ENCODE peak calls at places on chromosomes 4 and X, in six cellular contexts. Z is amniotic stem cell; A is KBM-7; D is effector memory CD4-positive, alpha-beta T cell; F is EL; N is cardiac muscle cell. C is an unnamed sample.
A peak's percentile ranks its signal among the peaks of the same experiment; 100 is the strongest.

GRCh38 chr4:8168232-8168631 is 9.6 kb upstream of the ABLIM2 start:
- DNase-seq in Z (no peak), A (peak; percentile 11), D (no peak), F (no peak), N (no peak), C (no peak)

GRCh38 chr4:37464373-37464772 is 219.8 kb downstream of the NWD2 start:
- DNase-seq in Z (no peak), A (no peak), D (no peak), F (no peak), N (no peak), C (no peak)

GRCh38 chr4:27407616-27408015 is 547.0 kb downstream of the STIM2 start:
- DNase-seq in Z (no peak), A (no peak), D (no peak), F (peak; percentile 32), N (no peak), C (no peak)

GRCh38 chr4:143183513-143184216 is 1.1 kb upstream of the USP38 start:
- DNase-seq in Z (no peak), A (peak; percentile 48), D (no peak), F (no peak), N (no peak), C (peak; percentile 74)

GRCh38 chrX:44896566-44897186 is 23.7 kb downstream of the KDM6A start:
- DNase-seq in Z (no peak), A (no peak), D (no peak), F (no peak), N (no peak), C (no peak)

GRCh38 chr4:119124314-119124713 is 11.3 kb upstream of the MYOZ2 start:
- DNase-seq in Z (no peak), A (peak; percentile 85), D (no peak), F (peak; percentile 57), N (peak; percentile 75), C (peak; percentile 83)

GRCh38 chr4:98645527-98645926 is 12.9 kb downstream of the TSPAN5 start:
- DNase-seq in Z (no peak), A (no peak), D (no peak), F (no peak), N (no peak), C (no peak)

GRCh38 chr4:3369781-3370660 is 71.7 kb upstream of the HGFAC start:
- DNase-seq in Z (peak; percentile 88), A (peak; percentile 88), D (peak; percentile 15), F (peak; percentile 95), N (peak; percentile 87), C (peak; percentile 15)

GRCh38 chr4:94160774-94161173 is 46.9 kb upstream of the SMARCAD1 start:
- DNase-seq in Z (no peak), A (no peak), D (no peak), F (no peak), N (no peak), C (no peak)

GRCh38 chr4:6622744-6623143 is 17.7 kb upstream of the MRFAP1 start:
- DNase-seq in Z (no peak), A (no peak), D (no peak), F (no peak), N (no peak), C (no peak)

GRCh38 chrX:10221651-10222050 is 64.9 kb downstream of the CLCN4 start:
- DNase-seq in Z (no peak), A (no peak), D (no peak), F (no peak), N (no peak), C (no peak)

GRCh38 chr4:127575888-127576287 is 56.9 kb upstream of the INTU start:
- DNase-seq in Z (no peak), A (no peak), D (no peak), F (peak; percentile 7), N (no peak), C (no peak)

GRCh38 chrX:56733459-56734046 is 4.5 kb downstream of the NBDY start:
- DNase-seq in Z (peak; percentile 41), A (peak; percentile 68), D (no peak), F (peak; percentile 39), N (peak; percentile 51), C (peak; percentile 74)

GRCh38 chrX:134026732-134027311 is 41.4 kb upstream of the GPC3 start:
- DNase-seq in Z (no peak), A (peak; percentile 24), D (no peak), F (peak; percentile 4), N (peak; percentile 70), C (peak; percentile 15)

GRCh38 chr4:15333692-15334633 is 93.9 kb upstream of the C1QTNF7 start:
- DNase-seq in Z (no peak), A (no peak), D (no peak), F (peak; percentile 19), N (no peak), C (no peak)

GRCh38 chr4:834368-835147 is 8.6 kb upstream of the CPLX1 start:
- DNase-seq in Z (no peak), A (no peak), D (no peak), F (no peak), N (no peak), C (no peak)

GRCh38 chr4:151865327-151865726 is 104.5 kb upstream of the GATB start:
- DNase-seq in Z (no peak), A (peak; percentile 88), D (no peak), F (no peak), N (no peak), C (peak; percentile 80)

GRCh38 chr4:16119981-16120380 is 36.2 kb upstream of the PROM1 start:
- DNase-seq in Z (no peak), A (no peak), D (no peak), F (no peak), N (no peak), C (no peak)

GRCh38 chr4:88919056-88919455 is 137.9 kb downstream of the FAM13A start:
- DNase-seq in Z (no peak), A (no peak), D (no peak), F (no peak), N (no peak), C (no peak)

GRCh38 chr4:89268572-89269180 is 38.9 kb downstream of the GPRIN3 start:
- DNase-seq in Z (no peak), A (peak; percentile 14), D (no peak), F (no peak), N (no peak), C (peak; percentile 55)

GRCh38 chrX:47247206-47247998 is 14.6 kb downstream of the USP11 start:
- DNase-seq in Z (no peak), A (no peak), D (no peak), F (peak; percentile 66), N (no peak), C (no peak)

GRCh38 chr4:177032341-177032740 is 239.6 kb upstream of the VEGFC start:
- DNase-seq in Z (no peak), A (no peak), D (no peak), F (no peak), N (peak; percentile 33), C (no peak)

GRCh38 chrX:154486052-154486395 is 391 bp downstream of the UBL4A start:
- DNase-seq in Z (no peak), A (peak; percentile 37), D (peak; percentile 19), F (peak; percentile 22), N (no peak), C (peak; percentile 16)

GRCh38 chrX:16586371-16587112 is 63.4 kb upstream of the S100G start:
- DNase-seq in Z (no peak), A (no peak), D (no peak), F (no peak), N (no peak), C (peak; percentile 42)

GRCh38 chrX:44529315-44529714 is 13.3 kb downstream of the FUNDC1 start:
- DNase-seq in Z (no peak), A (no peak), D (no peak), F (no peak), N (no peak), C (no peak)

GRCh38 chrX:77668391-77669237 is 117.4 kb downstream of the ATRX start:
- DNase-seq in Z (no peak), A (peak; percentile 68), D (no peak), F (peak; percentile 41), N (peak; percentile 49), C (peak; percentile 40)

GRCh38 chr4:181566490-181566889 is 676.7 kb upstream of the TENM3 start:
- DNase-seq in Z (no peak), A (no peak), D (no peak), F (peak; percentile 8), N (peak; percentile 34), C (no peak)

GRCh38 chrX:154307207-154307606 is 11.6 kb downstream of the TKTL1 start:
- DNase-seq in Z (no peak), A (no peak), D (no peak), F (no peak), N (peak; percentile 19), C (peak; percentile 35)

C was measured in OCI-M1.